ENCODE peak calls at places on chromosomes 7 and 10, in ten cellular contexts. I is transverse colon, M is astrocyte of the cerebellum, X is HL-60, G is PC-9, F is choroid plexus epithelial cell, R is SK-N-SH, A is lower leg skin, Q is mucosa of descending colon, U is left ventricle myocardium inferior. C is an unnamed sample.

GRCh38 chr7:17599733-17600685 is 301.6 kb downstream of the AHR start:
- DNase-seq in I (no peak), F (peak; percentile 97), X (no peak), U (no peak), Q (no peak), M (peak; percentile 96), A (no peak), R (no peak), G (peak; percentile 99), C (peak; percentile 37)

GRCh38 chr7:72754312-72754711 is 73.7 kb downstream of the TYW1B start:
- DNase-seq in R (no peak), F (peak; percentile 62), A (no peak), I (no peak), U (no peak), Q (no peak), M (no peak), X (no peak), G (no peak), C (no peak)

GRCh38 chr7:23490357-23491131 is 20.3 kb upstream of the IGF2BP3 start:
- DNase-seq in A (no peak), Q (peak; percentile 51), F (peak; percentile 34), R (peak; percentile 98), U (peak; percentile 50), I (peak; percentile 38), M (no peak), X (peak; percentile 77), G (no peak), C (no peak)

GRCh38 chr10:118977022-118977599 is 52.4 kb upstream of the NANOS1 start:
- DNase-seq in I (no peak), Q (no peak), A (no peak), R (no peak), M (no peak), F (no peak), X (no peak), U (no peak), G (no peak), C (no peak)

GRCh38 chr10:114987995-114988394 is 50.0 kb downstream of the TRUB1 start:
- DNase-seq in Q (no peak), I (no peak), A (no peak), R (no peak), G (no peak), M (no peak), U (no peak), X (no peak), F (peak; percentile 87), C (no peak)

GRCh38 chr10:36677170-36677768 is 448.1 kb upstream of the ANKRD30A start:
- DNase-seq in X (no peak), Q (no peak), M (no peak), I (no peak), F (peak; percentile 77), A (no peak), U (no peak), R (no peak), G (no peak), C (no peak)

GRCh38 chr10:87942884-87943527 is 79.6 kb downstream of the PTEN start:
- DNase-seq in A (no peak), M (no peak), R (no peak), F (no peak), Q (no peak), U (no peak), X (no peak), I (no peak), G (no peak), C (no peak)

GRCh38 chr7:76071316-76072242 is 23.7 kb downstream of the MDH2 start:
- DNase-seq in G (no peak), Q (no peak), A (no peak), R (peak; percentile 15), M (no peak), I (peak; percentile 47), U (peak; percentile 40), X (no peak), F (no peak), C (no peak)

GRCh38 chr10:81708946-81709345 is 166.0 kb upstream of the NRG3 start:
- DNase-seq in I (no peak), M (no peak), U (no peak), A (no peak), Q (no peak), F (no peak), G (no peak), X (no peak), R (no peak), C (no peak)

GRCh38 chr10:34109952-34110702 is 705.0 kb downstream of the PARD3 start:
- DNase-seq in M (peak; percentile 81), A (peak; percentile 13), Q (no peak), U (no peak), F (peak; percentile 86), R (no peak), G (no peak), X (no peak), I (no peak), C (no peak)

GRCh38 chr10:105714728-105715127 is 1073.6 kb downstream of the SORCS3 start:
- DNase-seq in M (no peak), A (no peak), X (no peak), U (no peak), F (no peak), Q (no peak), G (no peak), R (no peak), I (no peak), C (no peak)

GRCh38 chr10:12428447-12429135 is 79.2 kb downstream of the CAMK1D start:
- DNase-seq in F (no peak), R (no peak), A (no peak), Q (no peak), U (no peak), I (no peak), M (no peak), X (no peak), G (no peak), C (no peak)

GRCh38 chr7:7416031-7416968 is 119.4 kb downstream of the COL28A1 start:
- DNase-seq in A (peak; percentile 25), X (peak; percentile 57), I (peak; percentile 65), Q (peak; percentile 56), R (no peak), U (no peak), G (peak; percentile 100), F (peak; percentile 28), M (no peak), C (peak; percentile 14)

GRCh38 chr10:109883859-109884771 is 39.2 kb downstream of the XPNPEP1 start:
- DNase-seq in F (peak; percentile 96), Q (peak; percentile 72), I (peak; percentile 51), M (peak; percentile 88), G (peak; percentile 65), R (peak; percentile 80), X (peak; percentile 87), U (peak; percentile 65), A (peak; percentile 67), C (peak; percentile 72)

GRCh38 chr10:59181668-59182067 is 5.2 kb downstream of the PHYHIPL start:
- DNase-seq in U (no peak), M (peak; percentile 68), G (no peak), F (peak; percentile 87), X (peak; percentile 10), A (no peak), I (no peak), R (peak; percentile 70), Q (no peak), C (peak; percentile 54)

GRCh38 chr7:35617076-35617475 is 77.9 kb downstream of the HERPUD2 start:
- DNase-seq in M (no peak), X (no peak), G (no peak), I (no peak), Q (no peak), A (no peak), F (peak; percentile 55), U (no peak), R (no peak), C (peak; percentile 54)

GRCh38 chr7:55485501-55486171 is 86.7 kb downstream of the VOPP1 start:
- DNase-seq in I (no peak), G (no peak), R (no peak), M (no peak), F (no peak), Q (no peak), A (no peak), X (no peak), U (no peak), C (no peak)

GRCh38 chr7:6637544-6638229 is 569 bp downstream of the ZNF316 start:
- DNase-seq in X (peak; percentile 32), F (peak; percentile 14), M (no peak), Q (peak; percentile 60), I (peak; percentile 41), G (no peak), A (no peak), R (peak; percentile 98), U (no peak), C (no peak)

GRCh38 chr10:49139000-49139865 is 5.4 kb upstream of the FAM170B start:
- DNase-seq in I (no peak), M (peak; percentile 66), F (peak; percentile 62), Q (no peak), R (no peak), A (no peak), U (no peak), G (no peak), X (no peak), C (no peak)
- H3K4me3 ChIP-seq in I (no peak overlapping the region), M (no peak overlapping the region), F (no peak overlapping the region), Q (no peak overlapping the region), R (no peak overlapping the region), A (no peak overlapping the region), U (no peak overlapping the region), G (no peak overlapping the region), X (no peak overlapping the region), C (no peak overlapping the region)

GRCh38 chr7:124130-124949 is 68.0 kb upstream of the FAM20C start:
- DNase-seq in G (no peak), Q (no peak), I (no peak), M (no peak), X (no peak), F (no peak), A (no peak), U (no peak), R (no peak), C (no peak)
- TF ChIP-seq CTCF in G (peak; percentile 37), Q (no peak), I (no peak), M (no peak), X (no peak), F (no peak), A (no peak), U (no peak), R (no peak), C (peak; percentile 16)

GRCh38 chr10:101032637-101033201 is 1.7 kb downstream of the SFXN3 start:
- DNase-seq in G (peak; percentile 61), I (no peak), M (peak; percentile 75), A (peak; percentile 74), R (peak; percentile 83), X (peak; percentile 79), U (peak; percentile 57), F (peak; percentile 88), Q (no peak), C (no peak)
- H3K4me3 ChIP-seq in G (peak overlapping the region; percentile 82), I (peak overlapping the region; percentile 54), M (peak overlapping the region; percentile 88), A (peak overlapping the region; percentile 81), R (peak overlapping the region; percentile 84), X (peak overlapping the region; percentile 74), U (peak overlapping the region; percentile 94), F (peak overlapping the region; percentile 80), Q (peak overlapping the region; percentile 27), C (peak overlapping the region; percentile 67)

DNA sequence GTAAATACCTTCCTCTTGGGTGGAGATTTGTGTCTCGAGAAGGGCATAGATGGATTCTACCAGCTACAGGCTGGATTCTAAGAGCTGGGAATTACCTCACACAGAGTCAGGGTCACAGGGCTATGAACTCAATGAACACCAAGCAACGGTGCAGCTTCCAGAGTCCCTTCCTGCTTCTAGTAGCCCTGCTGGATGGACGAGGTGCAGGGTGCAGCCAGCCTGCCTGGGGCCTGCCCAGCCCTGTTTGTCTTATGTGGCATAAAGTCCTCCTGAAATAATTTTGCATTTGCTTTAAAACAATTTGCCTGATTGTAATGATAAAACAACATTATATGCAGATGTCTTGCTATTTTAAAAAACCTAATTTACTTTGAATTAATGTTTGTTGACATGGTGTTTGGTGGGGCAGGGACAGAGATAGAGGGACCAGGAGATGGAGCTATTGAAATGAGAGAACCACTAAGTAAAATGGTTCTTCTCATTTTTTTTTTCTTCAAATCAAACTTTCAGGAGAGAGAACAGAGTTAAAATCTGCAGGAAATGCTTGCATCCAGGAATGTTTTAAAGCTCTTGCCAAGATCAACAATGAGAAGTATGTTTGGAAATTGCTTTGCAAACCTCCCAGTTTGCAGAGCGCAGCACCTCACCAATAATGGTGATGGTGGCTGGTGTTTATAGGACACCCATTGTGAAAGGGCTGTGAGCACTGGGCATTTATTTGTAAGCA is 305.4 kb upstream of the PODXL start:
- DNase-seq in F (peak; percentile 57), M (peak; percentile 65), R (no peak), A (no peak), I (no peak), G (peak; percentile 12), Q (no peak), U (no peak), X (no peak), C (peak; percentile 38)
- TF ChIP-seq CTCF in F (peak; percentile 17), M (peak; percentile 30), R (peak; percentile 80), A (no peak), I (no peak), G (no peak), Q (no peak), U (no peak), X (no peak), C (no peak)

C was measured in LNCaP clone FGC.